ENCODE peak calls at places on chromosomes 3 and 15, in seven cellular contexts. U is H1, N is HCT116, H is SK-N-SH, M is K562, V is HepG2, C is GM12878. L is an unnamed sample.

GRCh38 chr3:14884665-14885064 is 62.7 kb upstream of the NR2C2 start:
- DNase-seq in U (no peak), N (no peak), H (no peak), M (no peak), V (no peak), C (no peak), L (no peak)

GRCh38 chr3:9715764-9716437 is 12.3 kb downstream of the CPNE9 start:
- DNase-seq in U (no peak), N (peak; percentile 81), H (no peak), M (peak; percentile 92), V (peak; percentile 75), C (no peak), L (peak; percentile 88)

GRCh38 chr3:188956839-188957489 is 214.8 kb upstream of the TPRG1 start:
- DNase-seq in U (no peak), N (peak; percentile 60), H (peak; percentile 22), M (peak; percentile 27), V (peak; percentile 49), C (no peak), L (peak; percentile 78)

GRCh38 chr3:26280517-26280916 is 342.1 kb upstream of the LRRC3B start:
- DNase-seq in U (no peak), N (no peak), H (peak; percentile 1), M (no peak), V (no peak), C (no peak), L (no peak)

GRCh38 chr3:17518189-17519059 is 224.0 kb downstream of the TBC1D5 start:
- DNase-seq in U (no peak), N (no peak), H (no peak), M (no peak), V (no peak), C (no peak), L (no peak)

GRCh38 chr3:142077859-142078500 is 71.4 kb downstream of the TFDP2 start:
- DNase-seq in U (no peak), N (no peak), H (no peak), M (no peak), V (no peak), C (no peak), L (no peak)

GRCh38 chr3:49654955-49655556 is 19.1 kb upstream of the APEH start:
- DNase-seq in U (no peak), N (no peak), H (no peak), M (no peak), V (no peak), C (no peak), L (no peak)

GRCh38 chr3:33855884-33856546 is 57.6 kb downstream of the PDCD6IP start:
- DNase-seq in U (no peak), N (no peak), H (no peak), M (no peak), V (no peak), C (no peak), L (no peak)

GRCh38 chr3:14170569-14171159 is 7.7 kb downstream of the XPC start:
- DNase-seq in U (no peak), N (no peak), H (no peak), M (no peak), V (no peak), C (no peak), L (no peak)

GRCh38 chr15:92168284-92168683 is 225.4 kb upstream of the ST8SIA2 start:
- DNase-seq in U (no peak), N (no peak), H (no peak), M (no peak), V (no peak), C (no peak), L (no peak)

GRCh38 chr3:66490214-66490613 is 10.6 kb downstream of the LRIG1 start:
- DNase-seq in U (no peak), N (no peak), H (no peak), M (no peak), V (no peak), C (no peak), L (no peak)

GRCh38 chr3:129793356-129793755 is 100.2 kb downstream of the TMCC1 start:
- DNase-seq in U (no peak), N (no peak), H (no peak), M (no peak), V (peak; percentile 61), C (no peak), L (no peak)

GRCh38 chr3:33425456-33425855 is 14.7 kb downstream of the UBP1 start:
- DNase-seq in U (no peak), N (no peak), H (no peak), M (no peak), V (no peak), C (no peak), L (no peak)

GRCh38 chr3:50652709-50653108 is 22.0 kb upstream of the DOCK3 start:
- DNase-seq in U (peak; percentile 46), N (no peak), H (peak; percentile 45), M (peak; percentile 32), V (peak; percentile 43), C (peak; percentile 5), L (peak; percentile 72)

GRCh38 chr15:88913017-88913849 is at the start of gene MFGE8:
- DNase-seq in U (peak; percentile 71), N (no peak), H (peak; percentile 93), M (peak; percentile 87), V (peak; percentile 31), C (no peak), L (peak; percentile 78)

GRCh38 chr15:52657338-52657737 is 21.9 kb downstream of the ATOSA start:
- DNase-seq in U (no peak), N (no peak), H (no peak), M (no peak), V (no peak), C (no peak), L (no peak)

GRCh38 chr3:72496055-72496690 is 352.1 kb downstream of the SHQ1 start:
- DNase-seq in U (no peak), N (no peak), H (no peak), M (no peak), V (no peak), C (no peak), L (no peak)

GRCh38 chr3:174275336-174275735 is 583.8 kb upstream of the NAALADL2 start:
- DNase-seq in U (no peak), N (no peak), H (no peak), M (no peak), V (no peak), C (no peak), L (no peak)

GRCh38 chr15:38671675-38672141 is 107.1 kb upstream of the RASGRP1 start:
- DNase-seq in U (no peak), N (no peak), H (peak; percentile 9), M (no peak), V (no peak), C (peak; percentile 91), L (no peak)
- TF ChIP-seq JUND in U (no peak), N (no peak), H (no peak), M (peak; percentile 15), V (no peak), C (no peak), L (no peak)

DNA sequence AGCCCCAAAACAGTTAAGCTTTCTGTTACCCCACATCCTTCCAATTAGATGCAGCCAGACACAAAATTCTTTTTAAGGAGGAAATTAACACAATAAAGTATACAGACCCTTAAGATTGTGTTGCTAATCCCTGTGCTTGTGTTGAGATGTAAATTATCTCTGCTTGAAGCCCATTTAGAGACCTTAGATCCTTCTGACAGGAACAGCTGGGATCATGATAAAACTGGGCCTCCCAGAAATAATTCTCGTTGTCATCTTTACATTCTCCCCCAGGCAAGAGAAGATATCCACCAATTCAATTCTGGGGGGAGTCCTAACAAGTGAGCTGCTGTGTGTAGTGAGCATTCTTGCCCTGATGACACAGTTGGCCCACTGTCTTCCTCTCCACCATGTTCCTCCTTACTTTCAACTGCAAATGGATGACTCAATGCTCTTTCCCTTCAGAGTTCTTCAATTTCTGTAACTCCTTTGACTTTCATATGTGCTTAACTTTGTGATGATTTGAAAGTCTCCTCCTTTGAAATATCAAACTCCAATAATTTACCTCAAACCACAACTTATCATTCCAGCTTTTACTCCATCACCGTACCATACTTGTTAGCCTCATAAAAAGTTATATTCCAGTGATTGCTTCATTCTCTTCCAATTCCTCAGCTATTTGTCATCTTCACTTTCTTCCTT is 186.6 kb downstream of the RAP2B start:
- DNase-seq in U (peak; percentile 36), N (no peak), H (no peak), M (no peak), V (no peak), C (no peak), L (no peak)
- TF ChIP-seq JUND in U (no peak), N (no peak), H (no peak), M (no peak), V (no peak), C (no peak), L (no peak)

GRCh38 chr15:96274087-96274440 is 56.4 kb upstream of the NR2F2 start:
- DNase-seq in U (no peak), N (no peak), H (no peak), M (no peak), V (no peak), C (no peak), L (no peak)

GRCh38 chr15:96274698-96275097 is 55.8 kb upstream of the NR2F2 start:
- DNase-seq in U (no peak), N (no peak), H (no peak), M (no peak), V (no peak), C (no peak), L (no peak)

GRCh38 chr15:96273317-96274086 is 57.0 kb upstream of the NR2F2 start:
- DNase-seq in U (no peak), N (peak; percentile 100), H (no peak), M (peak; percentile 93), V (no peak), C (peak; percentile 25), L (no peak)

GRCh38 chr15:96272427-96272826 is 58.1 kb upstream of the NR2F2 start:
- DNase-seq in U (no peak), N (no peak), H (no peak), M (no peak), V (no peak), C (no peak), L (no peak)

DNA sequence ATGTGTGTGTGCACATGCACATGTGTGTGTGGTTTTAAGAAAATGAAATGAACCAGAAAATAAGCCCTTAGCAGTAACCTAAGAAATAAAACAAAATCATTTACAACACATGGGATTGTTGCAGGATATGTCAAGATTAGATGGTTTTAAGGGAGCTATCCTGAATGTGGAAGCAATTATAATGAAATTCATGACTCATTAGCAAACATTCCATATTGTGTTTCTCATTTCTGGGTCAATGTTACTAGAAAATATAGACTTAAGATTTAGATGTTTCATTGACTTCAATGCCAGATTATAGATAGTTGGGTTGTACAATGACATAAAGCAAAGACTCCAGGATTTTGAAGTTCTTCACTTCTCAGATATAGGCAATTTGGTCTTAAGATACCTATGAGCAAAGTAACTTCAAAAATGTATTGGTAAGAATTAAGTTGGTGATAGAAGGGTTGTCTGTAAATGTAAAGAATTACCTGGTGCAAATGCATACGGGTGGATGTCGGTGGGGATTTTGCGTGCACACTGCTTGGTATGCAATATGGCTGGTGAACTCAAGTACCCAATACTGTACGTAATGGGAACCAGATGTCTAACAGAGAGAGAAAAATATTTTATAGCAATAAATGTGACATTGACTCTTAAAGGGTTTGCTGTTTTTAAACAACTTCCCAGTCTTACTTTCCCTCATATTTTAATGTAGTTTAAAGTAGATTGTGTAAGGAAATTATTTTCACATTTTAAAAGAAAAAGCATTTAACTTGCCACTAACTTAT is 53.9 kb upstream of the NR2F2 start:
- DNase-seq in U (no peak), N (no peak), H (no peak), M (no peak), V (no peak), C (no peak), L (no peak)
- TF ChIP-seq JUND in U (no peak), N (no peak), H (no peak), M (no peak), V (no peak), C (no peak), L (no peak)

DNA sequence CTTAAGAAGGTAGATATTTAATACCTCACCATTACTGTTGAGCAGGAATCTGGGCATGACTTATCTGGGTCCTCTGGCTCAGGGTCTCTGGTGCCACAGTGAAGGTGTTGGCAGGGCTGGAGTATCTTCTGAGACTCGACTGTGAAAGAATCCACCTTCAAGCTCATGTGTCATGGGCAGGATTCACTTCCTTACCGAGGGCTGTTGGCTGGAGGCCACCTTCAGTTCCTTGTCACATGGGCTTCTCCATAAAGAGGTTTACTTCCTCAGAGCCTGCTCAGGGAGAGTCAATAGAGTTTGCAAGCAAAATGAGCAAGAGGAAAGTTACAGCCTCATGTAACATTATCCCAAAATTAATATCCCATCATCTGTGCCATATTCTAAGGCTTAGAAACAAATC is 459.5 kb downstream of the NR2F2 start:
- DNase-seq in U (no peak), N (no peak), H (no peak), M (no peak), V (no peak), C (no peak), L (peak; percentile 22)
- TF ChIP-seq JUND in U (no peak), N (no peak), H (no peak), M (no peak), V (no peak), C (no peak), L (no peak)

L was measured in T47D.